ENCODE peak calls at places on chromosomes 16 and 17, in six cellular contexts. One of them, this sample, is unnamed.

GRCh38 chr17:73588291-73589095 is 55.8 kb downstream of the SDK2 start:
- DNase-seq in CD14-positive monocyte: no peak
- DNase-seq in heart right ventricle: no peak
- DNase-seq in G401: no peak
- DNase-seq in Peyer's patch: no peak
- DNase-seq in activated gamma-delta T cell treated with Interleukin-2 at 50 U/mL for 16 hours: no peak
- DNase-seq in this sample: no peak

GRCh38 chr17:54968954-54969400 is 412 bp downstream of the STXBP4 start:
- DNase-seq in CD14-positive monocyte: no peak
- DNase-seq in heart right ventricle: peak
- DNase-seq in activated gamma-delta T cell treated with Interleukin-2 at 50 U/mL for 16 hours: peak
- DNase-seq in Peyer's patch: peak
- DNase-seq in G401: no peak
- DNase-seq in this sample: no peak

GRCh38 chr17:36722121-36722902 is 120.9 kb downstream of the MRM1 start:
- DNase-seq in heart right ventricle: peak
- DNase-seq in activated gamma-delta T cell treated with Interleukin-2 at 50 U/mL for 16 hours: peak
- DNase-seq in CD14-positive monocyte: no peak
- DNase-seq in Peyer's patch: peak
- DNase-seq in G401: peak
- DNase-seq in this sample: no peak

GRCh38 chr16:89723279-89724250 is 2.2 kb downstream of the ZNF276 start:
- DNase-seq in activated gamma-delta T cell treated with Interleukin-2 at 50 U/mL for 16 hours: peak
- DNase-seq in CD14-positive monocyte: no peak
- DNase-seq in heart right ventricle: peak
- DNase-seq in Peyer's patch: peak
- DNase-seq in G401: peak
- DNase-seq in this sample: no peak

GRCh38 chr17:66468241-66469087 is 166.1 kb downstream of the PRKCA start:
- DNase-seq in Peyer's patch: no peak
- DNase-seq in heart right ventricle: no peak
- DNase-seq in CD14-positive monocyte: peak
- DNase-seq in G401: peak
- DNase-seq in activated gamma-delta T cell treated with Interleukin-2 at 50 U/mL for 16 hours: no peak
- DNase-seq in this sample: no peak

GRCh38 chr17:65588194-65588808 is 26.9 kb upstream of the AXIN2 start:
- DNase-seq in heart right ventricle: no peak
- DNase-seq in Peyer's patch: peak
- DNase-seq in activated gamma-delta T cell treated with Interleukin-2 at 50 U/mL for 16 hours: no peak
- DNase-seq in G401: peak
- DNase-seq in CD14-positive monocyte: no peak
- DNase-seq in this sample: no peak

GRCh38 chr16:9817586-9817985 is 364.6 kb downstream of the GRIN2A start:
- DNase-seq in Peyer's patch: no peak
- DNase-seq in heart right ventricle: no peak
- DNase-seq in activated gamma-delta T cell treated with Interleukin-2 at 50 U/mL for 16 hours: no peak
- DNase-seq in CD14-positive monocyte: no peak
- DNase-seq in G401: no peak
- DNase-seq in this sample: no peak

GRCh38 chr17:82170412-82170961 is 42.2 kb downstream of the CCDC57 start:
- DNase-seq in activated gamma-delta T cell treated with Interleukin-2 at 50 U/mL for 16 hours: no peak
- DNase-seq in G401: no peak
- DNase-seq in CD14-positive monocyte: peak
- DNase-seq in Peyer's patch: no peak
- DNase-seq in heart right ventricle: no peak
- DNase-seq in this sample: no peak

GRCh38 chr17:82231562-82232321 is 2.9 kb downstream of the SLC16A3 start:
- DNase-seq in G401: no peak
- DNase-seq in heart right ventricle: peak
- DNase-seq in CD14-positive monocyte: peak
- DNase-seq in activated gamma-delta T cell treated with Interleukin-2 at 50 U/mL for 16 hours: no peak
- DNase-seq in Peyer's patch: peak
- DNase-seq in this sample: no peak

GRCh38 chr16:56600398-56600999 is 7.9 kb upstream of the MT2A start:
- DNase-seq in Peyer's patch: peak
- DNase-seq in CD14-positive monocyte: no peak
- DNase-seq in G401: peak
- DNase-seq in activated gamma-delta T cell treated with Interleukin-2 at 50 U/mL for 16 hours: no peak
- DNase-seq in heart right ventricle: no peak
- DNase-seq in this sample: no peak

GRCh38 chr16:84013787-84014569 is 28.6 kb downstream of the SLC38A8 start:
- DNase-seq in CD14-positive monocyte: peak
- DNase-seq in heart right ventricle: no peak
- DNase-seq in Peyer's patch: peak
- DNase-seq in activated gamma-delta T cell treated with Interleukin-2 at 50 U/mL for 16 hours: peak
- DNase-seq in G401: peak
- DNase-seq in this sample: no peak

GRCh38 chr17:77356109-77356689 is 215.4 kb downstream of the SEC14L1 start:
- DNase-seq in heart right ventricle: no peak
- DNase-seq in activated gamma-delta T cell treated with Interleukin-2 at 50 U/mL for 16 hours: peak
- DNase-seq in G401: peak
- DNase-seq in CD14-positive monocyte: peak
- DNase-seq in Peyer's patch: peak
- DNase-seq in this sample: no peak

GRCh38 chr16:85134076-85134793 is 22.0 kb upstream of the CIBAR2 start:
- DNase-seq in CD14-positive monocyte: no peak
- DNase-seq in heart right ventricle: no peak
- DNase-seq in Peyer's patch: no peak
- DNase-seq in G401: no peak
- DNase-seq in activated gamma-delta T cell treated with Interleukin-2 at 50 U/mL for 16 hours: no peak
- DNase-seq in this sample: no peak

GRCh38 chr16:26447570-26447969 is 619.2 kb upstream of the C16orf82 start:
- DNase-seq in activated gamma-delta T cell treated with Interleukin-2 at 50 U/mL for 16 hours: no peak
- DNase-seq in heart right ventricle: no peak
- DNase-seq in Peyer's patch: no peak
- DNase-seq in CD14-positive monocyte: no peak
- DNase-seq in G401: no peak
- DNase-seq in this sample: no peak

GRCh38 chr16:14071576-14072271 is 605 bp downstream of the MRTFB start:
- DNase-seq in CD14-positive monocyte: peak
- DNase-seq in heart right ventricle: no peak
- DNase-seq in G401: peak
- DNase-seq in activated gamma-delta T cell treated with Interleukin-2 at 50 U/mL for 16 hours: no peak
- DNase-seq in Peyer's patch: no peak
- DNase-seq in this sample: no peak

GRCh38 chr17:54980372-54980771 is 11.8 kb downstream of the STXBP4 start:
- DNase-seq in heart right ventricle: no peak
- DNase-seq in CD14-positive monocyte: no peak
- DNase-seq in activated gamma-delta T cell treated with Interleukin-2 at 50 U/mL for 16 hours: no peak
- DNase-seq in Peyer's patch: no peak
- DNase-seq in G401: no peak
- DNase-seq in this sample: no peak

GRCh38 chr16:68335175-68335574 is 24.4 kb downstream of the PRMT7 start:
- DNase-seq in heart right ventricle: no peak
- DNase-seq in Peyer's patch: no peak
- DNase-seq in activated gamma-delta T cell treated with Interleukin-2 at 50 U/mL for 16 hours: no peak
- DNase-seq in G401: no peak
- DNase-seq in CD14-positive monocyte: no peak
- DNase-seq in this sample: no peak

GRCh38 chr17:10337976-10338375 is 34.8 kb downstream of the MYH13 start:
- DNase-seq in activated gamma-delta T cell treated with Interleukin-2 at 50 U/mL for 16 hours: no peak
- DNase-seq in G401: no peak
- DNase-seq in Peyer's patch: no peak
- DNase-seq in heart right ventricle: no peak
- DNase-seq in CD14-positive monocyte: no peak
- DNase-seq in this sample: peak

GRCh38 chr16:22117666-22118065 is 25.3 kb downstream of the VWA3A start:
- DNase-seq in Peyer's patch: no peak
- DNase-seq in CD14-positive monocyte: no peak
- DNase-seq in G401: no peak
- DNase-seq in activated gamma-delta T cell treated with Interleukin-2 at 50 U/mL for 16 hours: no peak
- DNase-seq in heart right ventricle: no peak
- DNase-seq in this sample: no peak

GRCh38 chr17:72376486-72377345 is 255.9 kb downstream of the SOX9 start:
- DNase-seq in activated gamma-delta T cell treated with Interleukin-2 at 50 U/mL for 16 hours: no peak
- DNase-seq in CD14-positive monocyte: no peak
- DNase-seq in G401: no peak
- DNase-seq in heart right ventricle: no peak
- DNase-seq in Peyer's patch: no peak
- DNase-seq in this sample: peak

GRCh38 chr17:34974794-34975428 is 5.4 kb upstream of the LIG3 start:
- DNase-seq in CD14-positive monocyte: no peak
- DNase-seq in activated gamma-delta T cell treated with Interleukin-2 at 50 U/mL for 16 hours: no peak
- DNase-seq in heart right ventricle: no peak
- DNase-seq in G401: no peak
- DNase-seq in Peyer's patch: no peak
- DNase-seq in this sample: no peak

GRCh38 chr16:29007865-29008593 is 23.2 kb downstream of the LAT start:
- DNase-seq in CD14-positive monocyte: no peak
- DNase-seq in Peyer's patch: peak
- DNase-seq in activated gamma-delta T cell treated with Interleukin-2 at 50 U/mL for 16 hours: peak
- DNase-seq in heart right ventricle: no peak
- DNase-seq in G401: no peak
- DNase-seq in this sample: no peak

GRCh38 chr17:70525976-70526375 is 356.6 kb downstream of the KCNJ2 start:
- DNase-seq in CD14-positive monocyte: no peak
- DNase-seq in activated gamma-delta T cell treated with Interleukin-2 at 50 U/mL for 16 hours: no peak
- DNase-seq in G401: no peak
- DNase-seq in heart right ventricle: no peak
- DNase-seq in Peyer's patch: no peak
- DNase-seq in this sample: no peak